ENCODE peak calls at places on chromosomes 6 and 20, in four cellular contexts. Q, S, B and Z are unnamed samples.

GRCh38 chr20:14219801-14220461 is 117.5 kb downstream of the FLRT3 start:
- DNase-seq in Q (no peak), S (no peak), B (no peak), Z (peak)

GRCh38 chr6:164258421-164258820 is 843.9 kb downstream of the QKI start:
- DNase-seq in Q (no peak), S (no peak), B (no peak), Z (no peak)

GRCh38 chr20:22993823-22994222 is 41.3 kb upstream of the SSTR4 start:
- DNase-seq in Q (no peak), S (no peak), B (no peak), Z (no peak)

GRCh38 chr6:132060591-132060990 is 109.4 kb upstream of the CCN2 start:
- DNase-seq in Q (peak), S (no peak), B (no peak), Z (no peak)

GRCh38 chr20:62693523-62693922 is 15.1 kb upstream of the NTSR1 start:
- DNase-seq in Q (no peak), S (no peak), B (no peak), Z (no peak)

GRCh38 chr6:46888031-46888430 is 33.7 kb downstream of the ADGRF5 start:
- DNase-seq in Q (no peak), S (no peak), B (no peak), Z (no peak)

GRCh38 chr6:36848658-36849441 is 9.6 kb upstream of the CPNE5 start:
- DNase-seq in Q (no peak), S (peak), B (no peak), Z (no peak)

GRCh38 chr20:23437126-23437894 is 2.2 kb upstream of the CSTL1 start:
- DNase-seq in Q (no peak), S (no peak), B (no peak), Z (no peak)

GRCh38 chr6:64777941-64778785 is 928.9 kb downstream of the EYS start:
- DNase-seq in Q (peak), S (no peak), B (no peak), Z (no peak)

GRCh38 chr6:132527791-132528190 is 10.3 kb upstream of the TAAR9 start:
- DNase-seq in Q (peak), S (no peak), B (no peak), Z (no peak)

GRCh38 chr6:131955876-131956275 is 4.7 kb upstream of the CCN2 start:
- DNase-seq in Q (no peak), S (no peak), B (no peak), Z (no peak)

GRCh38 chr6:89734526-89734925 is 85.1 kb downstream of the MDN1 start:
- DNase-seq in Q (peak), S (no peak), B (no peak), Z (no peak)

GRCh38 chr20:51958636-51959542 is 156.6 kb upstream of the SALL4 start:
- DNase-seq in Q (peak), S (no peak), B (no peak), Z (no peak)

GRCh38 chr6:152671146-152671545 is 26.6 kb upstream of the MYCT1 start:
- DNase-seq in Q (peak), S (no peak), B (no peak), Z (no peak)

GRCh38 chr6:152669894-152670293 is 27.8 kb upstream of the MYCT1 start:
- DNase-seq in Q (peak), S (no peak), B (no peak), Z (peak)

GRCh38 chr6:141464490-141464889 is 668.2 kb upstream of the GJE1 start:
- DNase-seq in Q (peak), S (no peak), B (no peak), Z (peak)

GRCh38 chr20:24586523-24586840 is 117.1 kb downstream of the SYNDIG1 start:
- DNase-seq in Q (no peak), S (no peak), B (no peak), Z (no peak)

GRCh38 chr6:54574671-54575070 is 266.4 kb downstream of the TINAG start:
- DNase-seq in Q (no peak), S (no peak), B (no peak), Z (no peak)

GRCh38 chr6:99604161-99605073 is 2.2 kb upstream of the PRDM13 start:
- DNase-seq in Q (no peak), S (no peak), B (no peak), Z (no peak)

GRCh38 chr6:79277109-79277508 is 42.6 kb upstream of the HMGN3 start:
- DNase-seq in Q (peak), S (no peak), B (no peak), Z (no peak)

GRCh38 chr6:169851641-169852503 is 100.5 kb downstream of the ERMARD start:
- DNase-seq in Q (no peak), S (no peak), B (no peak), Z (no peak)

GRCh38 chr6:27178001-27178730 is 69.3 kb upstream of the PRSS16 start:
- DNase-seq in Q (peak), S (no peak), B (peak), Z (peak)

GRCh38 chr6:37673436-37673835 is 24.2 kb downstream of the MDGA1 start:
- DNase-seq in Q (no peak), S (no peak), B (no peak), Z (no peak)

GRCh38 chr6:63272397-63272796 is 47.4 kb downstream of the LGSN start:
- DNase-seq in Q (peak), S (peak), B (no peak), Z (no peak)

GRCh38 chr20:29297411-29298270 is 1959.8 kb upstream of the DEFB115 start:
- DNase-seq in Q (no peak), S (no peak), B (no peak), Z (no peak)

GRCh38 chr6:105815657-105816555 is 270.2 kb upstream of the PRDM1 start:
- DNase-seq in Q (no peak), S (no peak), B (no peak), Z (no peak)

GRCh38 chr20:24953621-24954133 is 4.6 kb downstream of the CST7 start:
- DNase-seq in Q (no peak), S (no peak), B (no peak), Z (no peak)

GRCh38 chr6:88843040-88843439 is 120.4 kb downstream of the RNGTT start:
- DNase-seq in Q (peak), S (no peak), B (no peak), Z (no peak)

GRCh38 chr6:25670793-25671513 is 18.9 kb downstream of the SCGN start:
- DNase-seq in Q (no peak), S (no peak), B (no peak), Z (peak)

GRCh38 chr6:37569317-37569716 is 69.6 kb upstream of the CCDC167 start:
- DNase-seq in Q (no peak), S (no peak), B (no peak), Z (no peak)

GRCh38 chr6:54810182-54810581 is 36.4 kb upstream of the FAM83B start:
- DNase-seq in Q (peak), S (no peak), B (no peak), Z (no peak)

GRCh38 chr6:79631800-79632172 is 657 bp downstream of the SH3BGRL2 start:
- DNase-seq in Q (no peak), S (no peak), B (no peak), Z (no peak)

GRCh38 chr20:40442181-40442963 is 246.7 kb downstream of the MAFB start:
- DNase-seq in Q (no peak), S (no peak), B (no peak), Z (peak)

GRCh38 chr20:63808964-63809674 is 21.9 kb downstream of the ZBTB46 start:
- DNase-seq in Q (no peak), S (no peak), B (no peak), Z (no peak)

GRCh38 chr20:1401431-1401907 is 8.6 kb upstream of the FKBP1A start:
- DNase-seq in Q (no peak), S (no peak), B (no peak), Z (no peak)

GRCh38 chr20:56691325-56691990 is 62.4 kb downstream of the TFAP2C start:
- DNase-seq in Q (no peak), S (no peak), B (no peak), Z (no peak)

GRCh38 chr6:50843842-50844241 is 25.2 kb downstream of the TFAP2B start:
- DNase-seq in Q (no peak), S (peak), B (no peak), Z (no peak)

GRCh38 chr6:22658934-22659333 is 89.6 kb downstream of the HDGFL1 start:
- DNase-seq in Q (no peak), S (no peak), B (no peak), Z (no peak)

DNA sequence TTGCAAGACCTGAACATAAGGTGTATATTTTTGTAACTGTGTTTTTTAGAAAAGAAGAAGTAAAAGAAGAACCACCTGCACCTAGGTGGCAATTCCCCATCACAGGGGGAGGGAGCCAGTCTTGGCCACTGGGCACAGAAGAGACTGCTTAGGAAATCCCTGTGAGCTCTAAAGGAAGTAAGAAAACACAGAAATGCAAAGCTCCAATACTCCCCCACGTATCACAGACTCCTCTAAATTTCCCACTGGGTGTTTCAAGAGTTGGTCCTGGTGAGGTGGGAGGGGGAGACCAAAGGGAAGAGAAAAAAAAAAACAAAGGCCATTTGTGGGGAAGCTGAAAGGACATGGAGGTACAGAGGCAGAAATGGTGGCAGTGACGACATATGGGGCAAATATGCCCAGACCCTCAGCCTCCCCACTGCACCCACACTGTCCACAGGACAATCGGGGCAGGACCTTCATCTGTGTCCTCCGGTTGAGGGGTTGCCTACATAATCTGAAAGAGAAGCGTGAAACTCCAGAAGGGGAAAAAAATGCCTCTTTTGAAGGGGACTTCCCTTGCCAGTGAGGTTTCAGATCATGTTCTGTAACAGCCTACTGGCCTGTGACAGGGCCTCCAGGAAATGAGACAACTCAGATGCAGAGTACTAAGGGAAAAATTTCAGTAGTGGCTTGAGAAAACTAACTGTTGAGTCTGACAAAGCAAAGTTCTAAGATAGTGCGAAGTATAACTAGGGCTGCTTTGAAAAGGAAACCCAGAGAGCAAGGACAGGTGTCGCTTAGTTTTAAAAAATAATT is 226.2 kb upstream of the MARCKS start:
- DNase-seq in Q (peak), S (no peak), B (peak), Z (no peak)
- TF ChIP-seq ELK1 in Q (no peak), S (no peak), B (no peak), Z (no peak)

GRCh38 chr6:150308812-150309475 is 59.9 kb upstream of the IYD start:
- DNase-seq in Q (no peak), S (no peak), B (no peak), Z (no peak)
- TF ChIP-seq SMC3 in Q (no peak), S (no peak), B (no peak), Z (no peak)

DNA sequence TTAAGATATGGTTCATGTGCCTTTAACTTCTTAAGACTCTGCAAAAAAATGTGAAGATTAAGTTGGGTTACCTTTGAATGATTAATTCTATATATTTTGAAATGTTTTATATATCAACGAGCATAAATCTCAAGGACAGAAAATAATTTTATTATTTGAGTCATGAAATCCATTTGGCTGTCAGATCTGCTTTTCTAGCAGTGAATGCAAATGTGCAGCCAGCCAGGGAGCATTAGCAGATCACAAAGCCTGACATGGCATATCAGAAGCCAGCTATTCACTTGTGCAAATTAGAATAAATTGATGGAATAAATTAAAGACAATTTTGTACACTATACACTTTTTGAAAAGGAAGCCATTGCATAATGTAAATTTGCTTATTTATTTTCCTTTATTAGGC is 424.3 kb downstream of the ADGRB3 start:
- DNase-seq in Q (no peak), S (no peak), B (no peak), Z (no peak)
- TF ChIP-seq BHLHE40 in Q (no peak), S (no peak), B (no peak), Z (no peak)

GRCh38 chr6:159204605-159205004 is 35.4 kb downstream of the FNDC1 start:
- DNase-seq in Q (no peak), S (no peak), B (no peak), Z (no peak)

GRCh38 chr6:159201336-159201735 is 32.1 kb downstream of the FNDC1 start:
- DNase-seq in Q (no peak), S (no peak), B (no peak), Z (no peak)

GRCh38 chr6:159203304-159204005 is 34.3 kb downstream of the FNDC1 start:
- DNase-seq in Q (peak), S (no peak), B (no peak), Z (no peak)
- TF ChIP-seq ELK1 in Q (no peak), S (no peak), B (no peak), Z (no peak)

DNA sequence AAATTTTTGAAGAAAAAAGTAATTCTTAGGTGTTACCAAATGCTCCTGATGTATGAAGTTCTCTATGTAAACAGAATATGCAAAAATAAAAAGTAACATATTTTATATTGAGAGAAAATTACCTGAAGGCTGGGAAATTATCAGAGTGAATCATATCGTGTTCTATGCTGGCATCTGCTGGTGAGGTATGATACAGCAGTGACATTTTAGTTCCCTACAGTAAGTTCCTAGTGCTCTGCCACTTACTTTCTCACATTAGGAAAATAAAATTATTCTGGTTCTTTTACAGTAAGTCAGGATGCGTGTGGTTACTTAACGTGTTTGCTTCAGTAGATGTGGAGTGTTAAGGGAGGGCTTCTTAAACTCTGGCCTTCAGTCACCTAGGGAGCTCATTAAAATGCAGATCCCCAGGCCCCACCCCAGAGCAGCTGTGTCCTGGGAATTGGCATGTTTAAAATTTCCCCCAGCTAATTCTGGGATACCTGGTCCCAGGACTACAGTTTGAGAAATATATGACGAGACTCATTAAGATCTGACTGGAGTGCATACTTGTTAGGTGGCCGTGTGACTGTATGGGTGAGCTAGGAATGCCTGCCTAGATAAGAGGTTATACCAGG is 3.2 kb downstream of the ACTR5 start:
- DNase-seq in Q (peak), S (peak), B (no peak), Z (peak)
- TF ChIP-seq SMC3 in Q (peak), S (peak), B (peak), Z (peak)

GRCh38 chr20:34177060-34177459 is 64.2 kb upstream of the ASIP start:
- DNase-seq in Q (no peak), S (no peak), B (no peak), Z (no peak)
- TF ChIP-seq BHLHE40 in Q (no peak), S (no peak), B (no peak), Z (no peak)

DNA sequence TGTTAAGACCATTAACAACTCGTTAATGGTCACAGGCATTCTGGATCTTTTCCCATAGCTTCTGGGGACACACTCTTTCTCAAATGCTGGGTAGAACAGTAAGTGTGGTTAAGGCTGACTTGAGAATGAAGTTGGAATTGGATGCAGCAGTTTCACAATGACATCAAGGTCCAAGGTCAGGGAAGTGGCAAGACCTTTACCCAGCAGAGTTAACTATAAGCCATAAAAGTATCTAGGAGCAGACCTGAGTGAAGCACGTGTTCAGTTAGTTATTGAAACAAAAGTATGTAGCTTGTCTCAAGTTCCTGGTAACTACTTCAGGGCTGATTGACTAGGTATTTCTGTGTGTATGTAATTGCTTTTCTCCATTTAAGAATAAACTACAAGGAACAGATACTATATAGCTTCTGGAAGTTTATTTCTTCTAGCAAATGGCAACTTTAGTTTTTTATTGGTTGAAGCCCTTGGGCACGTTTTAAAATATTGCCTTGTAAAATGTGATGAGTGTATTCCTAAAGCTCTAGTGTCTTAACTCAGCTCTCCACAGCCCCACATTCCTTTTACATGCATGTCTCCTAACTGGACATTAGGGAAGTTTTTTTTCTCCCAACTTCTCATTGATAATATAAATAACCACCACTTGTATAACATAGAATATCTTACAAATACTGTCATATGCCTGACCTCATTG is 479.0 kb upstream of the CITED2 start:
- DNase-seq in Q (peak), S (no peak), B (no peak), Z (no peak)
- TF ChIP-seq ELK1 in Q (no peak), S (no peak), B (no peak), Z (no peak)

GRCh38 chr6:116624036-116624805 is 7.9 kb downstream of the RSPH4A start:
- DNase-seq in Q (no peak), S (no peak), B (no peak), Z (no peak)
- TF ChIP-seq SMC3 in Q (no peak), S (no peak), B (no peak), Z (no peak)